ENCODE peak calls at places on chromosomes 2 and 18, in five cellular contexts. B is CD8-positive, alpha-beta memory T cell; I is H1; D is HL-60; Z is astrocyte. K is an unnamed sample.

GRCh38 chr18:58505181-58505580 is 123.7 kb downstream of the ALPK2 start:
- DNase-seq in B (peak), I (no peak), D (no peak), Z (no peak), K (no peak)

GRCh38 chr2:101823347-101823791 is 125.9 kb downstream of the MAP4K4 start:
- DNase-seq in B (peak), I (no peak), D (peak), Z (peak), K (no peak)

GRCh38 chr2:239399404-239399999 is 1.3 kb downstream of the HDAC4 start:
- DNase-seq in B (peak), I (no peak), D (peak), Z (no peak), K (no peak)

GRCh38 chr2:227379095-227379494 is at the start of gene TM4SF20:
- DNase-seq in B (no peak), I (no peak), D (no peak), Z (no peak), K (no peak)

GRCh38 chr2:132669854-132670103 is 226 bp downstream of the LYPD1 start:
- DNase-seq in B (no peak), I (no peak), D (no peak), Z (no peak), K (no peak)

GRCh38 chr2:139514946-139515345 is 734.8 kb upstream of the NXPH2 start:
- DNase-seq in B (no peak), I (no peak), D (no peak), Z (no peak), K (no peak)

GRCh38 chr2:161122772-161123530 is 37.3 kb upstream of the TANK start:
- DNase-seq in B (no peak), I (no peak), D (peak), Z (peak), K (peak)

GRCh38 chr2:88452151-88452851 is at the start of gene FOXI3:
- DNase-seq in B (no peak), I (no peak), D (no peak), Z (no peak), K (no peak)

GRCh38 chr2:124804014-124804940 is 779.2 kb downstream of the CNTNAP5 start:
- DNase-seq in B (no peak), I (no peak), D (peak), Z (no peak), K (no peak)

GRCh38 chr18:23099621-23100020 is 35.7 kb upstream of the CABLES1 start:
- DNase-seq in B (no peak), I (no peak), D (no peak), Z (no peak), K (peak)

GRCh38 chr2:74497777-74498499 is 1.5 kb downstream of the LBX2 start:
- DNase-seq in B (no peak), I (no peak), D (no peak), Z (no peak), K (no peak)

GRCh38 chr18:46402396-46402795 is 254.6 kb downstream of the LOXHD1 start:
- DNase-seq in B (no peak), I (no peak), D (no peak), Z (peak), K (no peak)

GRCh38 chr2:163338270-163338669 is 397.5 kb downstream of the FIGN start:
- DNase-seq in B (no peak), I (no peak), D (no peak), Z (no peak), K (no peak)

GRCh38 chr2:170143045-170143717 is 34.8 kb upstream of the MYO3B start:
- DNase-seq in B (no peak), I (no peak), D (no peak), Z (no peak), K (no peak)

GRCh38 chr2:72004976-72005375 is 142.7 kb downstream of the CYP26B1 start:
- DNase-seq in B (no peak), I (no peak), D (no peak), Z (no peak), K (no peak)

GRCh38 chr2:223032187-223033142 is 19.5 kb upstream of the KCNE4 start:
- DNase-seq in B (no peak), I (no peak), D (no peak), Z (peak), K (no peak)

GRCh38 chr2:239767016-239767905 is 257.9 kb downstream of the NDUFA10 start:
- DNase-seq in B (no peak), I (no peak), D (no peak), Z (no peak), K (no peak)

GRCh38 chr18:72738136-72738535 is 129.7 kb downstream of the NETO1 start:
- DNase-seq in B (no peak), I (no peak), D (no peak), Z (no peak), K (no peak)

GRCh38 chr2:239611222-239611795 is 210.5 kb upstream of the HDAC4 start:
- DNase-seq in B (no peak), I (no peak), D (no peak), Z (no peak), K (no peak)

GRCh38 chr2:240972636-240973521 is 25.5 kb upstream of the SNED1 start:
- DNase-seq in B (no peak), I (no peak), D (no peak), Z (peak), K (no peak)

GRCh38 chr18:63869374-63869773 is 18.1 kb upstream of the SERPINB2 start:
- DNase-seq in B (no peak), I (no peak), D (peak), Z (no peak), K (no peak)

GRCh38 chr18:46649071-46649862 is 7.8 kb downstream of the LOXHD1 start:
- DNase-seq in B (no peak), I (no peak), D (no peak), Z (no peak), K (no peak)

GRCh38 chr2:60262178-60262577 is 291.3 kb downstream of the BCL11A start:
- DNase-seq in B (no peak), I (no peak), D (no peak), Z (no peak), K (no peak)

GRCh38 chr18:8948471-8949149 is 153.9 kb upstream of the NDUFV2 start:
- DNase-seq in B (no peak), I (no peak), D (no peak), Z (peak), K (peak)

GRCh38 chr2:98835831-98836385 is 100.1 kb downstream of the CRACDL start:
- DNase-seq in B (peak), I (no peak), D (no peak), Z (no peak), K (no peak)

GRCh38 chr2:127226520-127227263 is 6.6 kb upstream of the CYP27C1 start:
- DNase-seq in B (no peak), I (no peak), D (no peak), Z (peak), K (peak)
- H3K27ac ChIP-seq in B (no peak), I (no peak), D (no peak), Z (peak), K (peak)

DNA sequence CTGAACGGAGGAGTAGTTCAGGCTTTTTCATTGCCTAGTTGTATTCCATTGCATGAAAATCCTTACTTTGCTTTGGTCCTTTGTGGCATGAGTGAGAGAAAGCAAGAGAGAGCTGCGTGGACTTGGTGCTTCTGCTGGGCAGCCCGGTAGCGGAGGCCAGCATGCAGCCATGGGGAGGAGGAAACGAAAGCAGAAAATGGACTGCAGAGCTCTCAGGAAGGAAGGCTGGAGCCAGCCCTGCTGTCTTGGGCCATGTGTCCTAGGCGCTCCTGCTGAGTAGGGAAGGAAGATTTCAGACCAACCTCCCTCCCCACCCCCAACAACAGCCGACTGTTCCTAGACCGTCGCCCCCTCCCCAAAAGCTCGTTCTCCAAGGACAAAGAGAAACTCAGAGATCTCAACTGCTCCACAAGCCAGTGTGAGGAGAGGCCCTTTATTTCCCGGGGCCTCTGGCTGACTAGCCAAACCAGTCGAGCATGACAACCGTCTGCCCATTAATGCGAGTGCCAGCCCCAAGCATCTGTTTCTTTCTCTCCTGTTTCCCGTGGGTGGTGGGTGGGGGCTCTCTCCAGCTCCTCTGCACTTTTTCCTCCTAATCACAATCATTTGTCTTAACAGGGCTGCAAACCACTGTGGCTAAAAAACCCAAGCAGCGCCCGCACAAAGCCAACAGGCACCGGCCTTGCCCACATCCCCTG is 66.8 kb upstream of the FZD7 start:
- DNase-seq in B (no peak), I (no peak), D (no peak), Z (no peak), K (no peak)
- H3K27ac ChIP-seq in B (no peak), I (no peak), D (no peak), Z (no peak), K (no peak)

DNA sequence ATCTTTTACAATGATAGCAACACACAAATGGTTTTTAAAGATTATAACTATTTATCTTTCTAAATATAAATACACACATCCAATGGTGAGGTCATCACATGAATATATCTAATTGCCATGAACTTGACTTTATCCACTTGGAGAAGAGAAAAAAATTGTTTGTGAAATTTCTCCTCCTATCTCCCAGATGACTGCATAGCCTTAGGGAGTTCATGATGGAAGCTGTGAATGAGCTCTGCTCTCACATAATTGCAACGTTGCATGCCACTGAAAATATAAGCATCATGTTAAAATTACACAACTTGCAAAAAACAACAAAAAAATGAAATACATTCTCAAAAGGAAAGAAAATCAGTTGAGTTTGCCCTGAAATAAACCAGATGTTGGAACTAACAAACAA is 50.6 kb upstream of the OSR1 start:
- DNase-seq in B (no peak), I (no peak), D (no peak), Z (peak), K (no peak)
- H3K27ac ChIP-seq in B (no peak), I (no peak), D (no peak), Z (no peak), K (no peak)

GRCh38 chr2:95329891-95330822 is 33.0 kb downstream of the KCNIP3 start:
- DNase-seq in B (no peak), I (no peak), D (no peak), Z (no peak), K (no peak)

GRCh38 chr2:95332036-95332435 is 34.9 kb downstream of the KCNIP3 start:
- DNase-seq in B (no peak), I (no peak), D (no peak), Z (no peak), K (no peak)

GRCh38 chr2:95329401-95329800 is 32.3 kb downstream of the KCNIP3 start:
- DNase-seq in B (no peak), I (no peak), D (no peak), Z (no peak), K (no peak)

GRCh38 chr2:95331606-95332005 is 34.5 kb downstream of the KCNIP3 start:
- DNase-seq in B (no peak), I (no peak), D (no peak), Z (no peak), K (no peak)

GRCh38 chr2:95330939-95331338 is 33.8 kb downstream of the KCNIP3 start:
- DNase-seq in B (no peak), I (no peak), D (no peak), Z (no peak), K (no peak)
- H3K27ac ChIP-seq in B (no peak), I (no peak), D (no peak), Z (no peak), K (no peak)

DNA sequence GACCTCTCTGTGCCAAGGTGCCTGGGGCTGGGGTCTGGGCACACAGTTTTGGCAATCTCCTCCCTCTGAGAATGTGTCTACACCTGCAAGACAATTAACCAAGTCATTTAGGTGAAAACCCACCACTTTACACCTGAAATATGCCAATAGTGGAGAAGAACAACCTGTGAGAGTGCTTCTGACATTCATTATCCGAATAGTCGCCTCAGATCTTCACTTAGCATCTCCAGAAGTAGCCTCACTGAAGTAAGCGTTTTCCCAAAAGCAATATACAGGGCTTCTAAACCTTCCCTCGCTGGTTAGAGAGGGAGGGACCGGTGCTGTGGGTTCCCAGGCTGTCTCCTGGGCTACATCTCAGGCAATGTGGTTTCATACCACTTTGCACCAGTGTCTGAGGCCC is 173.5 kb downstream of the DDX1 start:
- DNase-seq in B (no peak), I (no peak), D (no peak), Z (no peak), K (no peak)
- H3K27ac ChIP-seq in B (no peak), I (no peak), D (no peak), Z (no peak), K (no peak)

DNA sequence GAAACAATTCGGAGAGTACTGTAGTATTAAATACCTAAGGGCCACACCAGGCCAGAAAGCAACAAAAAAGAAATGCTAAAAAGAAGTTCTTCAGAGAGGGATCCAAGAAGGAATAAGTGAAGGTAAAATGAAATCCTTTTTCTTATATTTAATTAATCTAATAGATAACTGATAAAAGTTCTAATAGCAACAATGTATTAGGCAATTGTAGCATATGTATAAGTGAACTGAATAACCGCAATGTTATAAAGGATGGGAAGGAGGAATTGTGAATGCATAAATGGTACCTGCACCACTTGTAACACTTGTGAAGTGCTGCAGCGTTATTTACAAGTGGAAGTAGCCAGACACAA is 21.8 kb downstream of the TMSB10 start:
- DNase-seq in B (no peak), I (no peak), D (no peak), Z (no peak), K (no peak)
- H3K27ac ChIP-seq in B (no peak), I (no peak), D (peak), Z (no peak), K (peak)

GRCh38 chr2:70931376-70932000 is 4.2 kb upstream of the ATP6V1B1 start:
- DNase-seq in B (no peak), I (no peak), D (no peak), Z (no peak), K (no peak)
- H3K27ac ChIP-seq in B (no peak), I (no peak), D (no peak), Z (no peak), K (no peak)

DNA sequence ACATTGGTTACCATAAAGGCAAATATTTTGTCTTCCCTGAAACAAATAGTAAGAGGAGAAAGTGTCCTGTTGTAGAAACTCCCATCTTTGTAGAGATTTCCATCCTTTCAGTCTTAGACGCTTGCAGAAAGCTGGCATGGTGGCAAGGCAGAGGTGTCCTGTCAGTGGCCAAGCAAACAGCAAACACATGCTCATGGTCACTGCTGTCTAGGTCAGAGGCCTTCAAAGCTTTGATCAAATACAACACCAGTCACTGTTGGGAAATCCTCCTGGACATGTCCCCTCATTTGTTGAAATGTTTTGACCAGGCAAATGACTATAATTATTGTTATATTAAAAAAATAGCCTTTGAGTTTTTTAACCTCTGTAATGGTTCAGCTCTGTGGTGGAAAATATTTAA is 55.1 kb downstream of the LTBP1 start:
- DNase-seq in B (no peak), I (no peak), D (no peak), Z (no peak), K (no peak)
- H3K27ac ChIP-seq in B (no peak), I (no peak), D (no peak), Z (no peak), K (no peak)

K was measured in epithelial cell of prostate.